ENCODE peak calls at places on chromosomes 3 and 15, in ten cellular contexts. One of them, this sample, is unnamed.
A peak's percentile ranks its signal among the peaks of the same experiment; 100 is the strongest.

GRCh38 chr3:197446713-197447455 is 108.9 kb downstream of the BDH1 start:
- DNase-seq in NAMALWA: no peak
- DNase-seq in MV-4-11: no peak
- DNase-seq in SHP77 treated with DMSO at 0.1 percent for 48 hours: no peak
- DNase-seq in neuronal stem cell: no peak
- DNase-seq in NCI-H1436: no peak
- DNase-seq in putamen: no peak
- DNase-seq in LoVo: no peak
- DNase-seq in ovary: no peak
- DNase-seq in AG20443: no peak
- DNase-seq in this sample: no peak

GRCh38 chr3:129611812-129612349 is 5.4 kb upstream of the PLXND1 start:
- DNase-seq in SHP77 treated with DMSO at 0.1 percent for 48 hours: no peak
- DNase-seq in ovary: no peak
- DNase-seq in AG20443: peak; percentile 80
- DNase-seq in LoVo: no peak
- DNase-seq in NCI-H1436: no peak
- DNase-seq in MV-4-11: no peak
- DNase-seq in putamen: no peak
- DNase-seq in neuronal stem cell: no peak
- DNase-seq in NAMALWA: no peak
- DNase-seq in this sample: peak; percentile 66

GRCh38 chr15:43274136-43274535 is 7.4 kb upstream of the TGM5 start:
- DNase-seq in NAMALWA: no peak
- DNase-seq in SHP77 treated with DMSO at 0.1 percent for 48 hours: no peak
- DNase-seq in AG20443: no peak
- DNase-seq in ovary: no peak
- DNase-seq in NCI-H1436: no peak
- DNase-seq in neuronal stem cell: no peak
- DNase-seq in LoVo: peak; percentile 41
- DNase-seq in MV-4-11: no peak
- DNase-seq in putamen: no peak
- DNase-seq in this sample: no peak

GRCh38 chr3:171506743-171507319 is 46.6 kb upstream of the TNIK start:
- DNase-seq in SHP77 treated with DMSO at 0.1 percent for 48 hours: no peak
- DNase-seq in LoVo: no peak
- DNase-seq in AG20443: no peak
- DNase-seq in MV-4-11: no peak
- DNase-seq in ovary: no peak
- DNase-seq in NAMALWA: no peak
- DNase-seq in NCI-H1436: no peak
- DNase-seq in neuronal stem cell: no peak
- DNase-seq in putamen: no peak
- DNase-seq in this sample: peak; percentile 3

GRCh38 chr3:24242012-24242698 is 252.5 kb downstream of the THRB start:
- DNase-seq in neuronal stem cell: no peak
- DNase-seq in putamen: no peak
- DNase-seq in ovary: no peak
- DNase-seq in NAMALWA: no peak
- DNase-seq in MV-4-11: no peak
- DNase-seq in LoVo: no peak
- DNase-seq in SHP77 treated with DMSO at 0.1 percent for 48 hours: no peak
- DNase-seq in NCI-H1436: no peak
- DNase-seq in AG20443: peak; percentile 82
- DNase-seq in this sample: peak; percentile 79

GRCh38 chr3:44077267-44077666 is 164.4 kb upstream of the TOPAZ1 start:
- DNase-seq in neuronal stem cell: no peak
- DNase-seq in NCI-H1436: no peak
- DNase-seq in AG20443: no peak
- DNase-seq in NAMALWA: peak; percentile 7
- DNase-seq in putamen: no peak
- DNase-seq in SHP77 treated with DMSO at 0.1 percent for 48 hours: no peak
- DNase-seq in ovary: no peak
- DNase-seq in MV-4-11: no peak
- DNase-seq in LoVo: no peak
- DNase-seq in this sample: no peak

GRCh38 chr3:45381168-45381852 is 7.1 kb upstream of the LARS2 start:
- DNase-seq in MV-4-11: no peak
- DNase-seq in neuronal stem cell: no peak
- DNase-seq in AG20443: no peak
- DNase-seq in SHP77 treated with DMSO at 0.1 percent for 48 hours: peak; percentile 58
- DNase-seq in LoVo: no peak
- DNase-seq in NCI-H1436: no peak
- DNase-seq in putamen: no peak
- DNase-seq in NAMALWA: peak; percentile 5
- DNase-seq in ovary: no peak
- DNase-seq in this sample: no peak

GRCh38 chr3:41148446-41148845 is 50.9 kb upstream of the CTNNB1 start:
- DNase-seq in MV-4-11: peak; percentile 14
- DNase-seq in NAMALWA: no peak
- DNase-seq in ovary: no peak
- DNase-seq in neuronal stem cell: no peak
- DNase-seq in AG20443: no peak
- DNase-seq in NCI-H1436: no peak
- DNase-seq in SHP77 treated with DMSO at 0.1 percent for 48 hours: no peak
- DNase-seq in LoVo: no peak
- DNase-seq in putamen: no peak
- DNase-seq in this sample: peak; percentile 42

GRCh38 chr15:92643849-92644815 is 11.4 kb downstream of the FAM174B start:
- DNase-seq in NCI-H1436: no peak
- DNase-seq in LoVo: no peak
- DNase-seq in neuronal stem cell: no peak
- DNase-seq in MV-4-11: no peak
- DNase-seq in ovary: no peak
- DNase-seq in SHP77 treated with DMSO at 0.1 percent for 48 hours: no peak
- DNase-seq in putamen: no peak
- DNase-seq in NAMALWA: no peak
- DNase-seq in AG20443: no peak
- DNase-seq in this sample: no peak

GRCh38 chr3:195751584-195751983 is 30.8 kb downstream of the MUC20 start:
- DNase-seq in MV-4-11: no peak
- DNase-seq in neuronal stem cell: no peak
- DNase-seq in NCI-H1436: peak; percentile 60
- DNase-seq in putamen: no peak
- DNase-seq in SHP77 treated with DMSO at 0.1 percent for 48 hours: no peak
- DNase-seq in LoVo: no peak
- DNase-seq in ovary: no peak
- DNase-seq in AG20443: no peak
- DNase-seq in NAMALWA: no peak
- DNase-seq in this sample: no peak

GRCh38 chr15:88187195-88187594 is 69.3 kb downstream of the NTRK3 start:
- DNase-seq in SHP77 treated with DMSO at 0.1 percent for 48 hours: no peak
- DNase-seq in ovary: no peak
- DNase-seq in NAMALWA: no peak
- DNase-seq in putamen: peak; percentile 31
- DNase-seq in LoVo: peak; percentile 32
- DNase-seq in MV-4-11: no peak
- DNase-seq in AG20443: no peak
- DNase-seq in NCI-H1436: no peak
- DNase-seq in neuronal stem cell: no peak
- DNase-seq in this sample: no peak

GRCh38 chr3:98657429-98657828 is 64.0 kb upstream of the CPOX start:
- DNase-seq in MV-4-11: no peak
- DNase-seq in ovary: no peak
- DNase-seq in LoVo: no peak
- DNase-seq in neuronal stem cell: peak; percentile 9
- DNase-seq in NAMALWA: no peak
- DNase-seq in NCI-H1436: no peak
- DNase-seq in SHP77 treated with DMSO at 0.1 percent for 48 hours: no peak
- DNase-seq in putamen: peak; percentile 4
- DNase-seq in AG20443: no peak
- DNase-seq in this sample: no peak

GRCh38 chr3:128422762-128423524 is 43.7 kb downstream of the DNAJB8 start:
- DNase-seq in SHP77 treated with DMSO at 0.1 percent for 48 hours: no peak
- DNase-seq in LoVo: no peak
- DNase-seq in MV-4-11: no peak
- DNase-seq in NCI-H1436: no peak
- DNase-seq in putamen: no peak
- DNase-seq in ovary: no peak
- DNase-seq in NAMALWA: no peak
- DNase-seq in neuronal stem cell: no peak
- DNase-seq in AG20443: no peak
- DNase-seq in this sample: no peak

GRCh38 chr3:48504051-48504946 is at the start of gene SHISA5:
- DNase-seq in LoVo: peak; percentile 61
- DNase-seq in NAMALWA: peak; percentile 12
- DNase-seq in ovary: peak; percentile 84
- DNase-seq in putamen: peak; percentile 47
- DNase-seq in NCI-H1436: no peak
- DNase-seq in AG20443: peak; percentile 90
- DNase-seq in SHP77 treated with DMSO at 0.1 percent for 48 hours: no peak
- DNase-seq in neuronal stem cell: peak; percentile 46
- DNase-seq in MV-4-11: peak; percentile 5
- DNase-seq in this sample: peak; percentile 66

GRCh38 chr3:190306513-190307163 is 15.6 kb downstream of the CLDN1 start:
- DNase-seq in NCI-H1436: no peak
- DNase-seq in LoVo: no peak
- DNase-seq in AG20443: peak; percentile 17
- DNase-seq in neuronal stem cell: no peak
- DNase-seq in NAMALWA: no peak
- DNase-seq in ovary: peak; percentile 23
- DNase-seq in SHP77 treated with DMSO at 0.1 percent for 48 hours: peak; percentile 76
- DNase-seq in putamen: no peak
- DNase-seq in MV-4-11: no peak
- DNase-seq in this sample: peak; percentile 51

GRCh38 chr3:76986876-76987513 is 52.9 kb upstream of the ROBO2 start:
- DNase-seq in neuronal stem cell: no peak
- DNase-seq in AG20443: no peak
- DNase-seq in putamen: peak; percentile 4
- DNase-seq in MV-4-11: peak; percentile 63
- DNase-seq in NCI-H1436: no peak
- DNase-seq in SHP77 treated with DMSO at 0.1 percent for 48 hours: no peak
- DNase-seq in ovary: no peak
- DNase-seq in NAMALWA: peak; percentile 2
- DNase-seq in LoVo: no peak
- DNase-seq in this sample: no peak

GRCh38 chr15:67884514-67885225 is 44.8 kb upstream of the RNU6-1 start:
- DNase-seq in ovary: peak; percentile 85
- DNase-seq in putamen: peak; percentile 60
- DNase-seq in AG20443: peak; percentile 86
- DNase-seq in MV-4-11: peak; percentile 51
- DNase-seq in neuronal stem cell: peak; percentile 69
- DNase-seq in LoVo: peak; percentile 76
- DNase-seq in SHP77 treated with DMSO at 0.1 percent for 48 hours: peak; percentile 34
- DNase-seq in NCI-H1436: peak; percentile 8
- DNase-seq in NAMALWA: no peak
- DNase-seq in this sample: peak; percentile 76

GRCh38 chr15:70604671-70605070 is 158.7 kb downstream of the UACA start:
- DNase-seq in MV-4-11: no peak
- DNase-seq in NAMALWA: no peak
- DNase-seq in AG20443: peak; percentile 20
- DNase-seq in SHP77 treated with DMSO at 0.1 percent for 48 hours: no peak
- DNase-seq in putamen: no peak
- DNase-seq in LoVo: no peak
- DNase-seq in NCI-H1436: no peak
- DNase-seq in neuronal stem cell: no peak
- DNase-seq in ovary: peak; percentile 30
- DNase-seq in this sample: peak; percentile 36

GRCh38 chr15:23912191-23912590 is 225.1 kb upstream of the NDN start:
- DNase-seq in MV-4-11: no peak
- DNase-seq in LoVo: no peak
- DNase-seq in SHP77 treated with DMSO at 0.1 percent for 48 hours: peak; percentile 84
- DNase-seq in putamen: peak; percentile 40
- DNase-seq in neuronal stem cell: peak; percentile 40
- DNase-seq in NAMALWA: no peak
- DNase-seq in NCI-H1436: no peak
- DNase-seq in ovary: no peak
- DNase-seq in AG20443: no peak
- DNase-seq in this sample: no peak

GRCh38 chr15:57726411-57726810 is 19.9 kb downstream of the POLR2M start:
- DNase-seq in ovary: no peak
- DNase-seq in SHP77 treated with DMSO at 0.1 percent for 48 hours: no peak
- DNase-seq in NAMALWA: no peak
- DNase-seq in MV-4-11: no peak
- DNase-seq in LoVo: no peak
- DNase-seq in neuronal stem cell: no peak
- DNase-seq in NCI-H1436: no peak
- DNase-seq in putamen: no peak
- DNase-seq in AG20443: no peak
- DNase-seq in this sample: no peak

GRCh38 chr3:149466192-149466591 is 8.3 kb upstream of the TM4SF4 start:
- DNase-seq in NAMALWA: no peak
- DNase-seq in putamen: no peak
- DNase-seq in neuronal stem cell: no peak
- DNase-seq in SHP77 treated with DMSO at 0.1 percent for 48 hours: no peak
- DNase-seq in MV-4-11: no peak
- DNase-seq in ovary: peak; percentile 34
- DNase-seq in NCI-H1436: no peak
- DNase-seq in LoVo: no peak
- DNase-seq in AG20443: peak; percentile 88
- DNase-seq in this sample: peak; percentile 85

GRCh38 chr3:9649791-9650521 is 651 bp downstream of the MTMR14 start:
- DNase-seq in LoVo: no peak
- DNase-seq in AG20443: no peak
- DNase-seq in NAMALWA: peak; percentile 59
- DNase-seq in ovary: no peak
- DNase-seq in MV-4-11: peak; percentile 96
- DNase-seq in SHP77 treated with DMSO at 0.1 percent for 48 hours: no peak
- DNase-seq in neuronal stem cell: no peak
- DNase-seq in putamen: no peak
- DNase-seq in NCI-H1436: no peak
- DNase-seq in this sample: no peak

GRCh38 chr3:117303446-117303845 is 593.9 kb downstream of the TUSC7 start:
- DNase-seq in SHP77 treated with DMSO at 0.1 percent for 48 hours: no peak
- DNase-seq in neuronal stem cell: no peak
- DNase-seq in LoVo: no peak
- DNase-seq in NCI-H1436: no peak
- DNase-seq in MV-4-11: no peak
- DNase-seq in putamen: no peak
- DNase-seq in ovary: no peak
- DNase-seq in NAMALWA: no peak
- DNase-seq in AG20443: no peak
- DNase-seq in this sample: peak; percentile 10

GRCh38 chr15:101152914-101153313 is 98.9 kb downstream of the CHSY1 start:
- DNase-seq in ovary: no peak
- DNase-seq in LoVo: no peak
- DNase-seq in NAMALWA: peak; percentile 48
- DNase-seq in SHP77 treated with DMSO at 0.1 percent for 48 hours: no peak
- DNase-seq in NCI-H1436: no peak
- DNase-seq in neuronal stem cell: no peak
- DNase-seq in putamen: no peak
- DNase-seq in AG20443: no peak
- DNase-seq in MV-4-11: no peak
- DNase-seq in this sample: no peak

GRCh38 chr15:67685008-67685599 is 140.2 kb upstream of the SKOR1 start:
- DNase-seq in AG20443: no peak
- DNase-seq in ovary: no peak
- DNase-seq in SHP77 treated with DMSO at 0.1 percent for 48 hours: no peak
- DNase-seq in NCI-H1436: peak; percentile 28
- DNase-seq in neuronal stem cell: peak; percentile 44
- DNase-seq in LoVo: no peak
- DNase-seq in MV-4-11: peak; percentile 25
- DNase-seq in putamen: no peak
- DNase-seq in NAMALWA: peak; percentile 63
- DNase-seq in this sample: peak; percentile 28

GRCh38 chr3:100954990-100955389 is 38.2 kb downstream of the ABI3BP start:
- DNase-seq in SHP77 treated with DMSO at 0.1 percent for 48 hours: no peak
- DNase-seq in neuronal stem cell: no peak
- DNase-seq in putamen: no peak
- DNase-seq in NCI-H1436: no peak
- DNase-seq in LoVo: no peak
- DNase-seq in AG20443: peak; percentile 89
- DNase-seq in ovary: peak; percentile 34
- DNase-seq in NAMALWA: no peak
- DNase-seq in MV-4-11: no peak
- DNase-seq in this sample: peak; percentile 87

GRCh38 chr15:67125589-67126502 is 60.4 kb downstream of the SMAD3 start:
- DNase-seq in AG20443: peak; percentile 94
- DNase-seq in NAMALWA: no peak
- DNase-seq in putamen: no peak
- DNase-seq in ovary: peak; percentile 87
- DNase-seq in LoVo: no peak
- DNase-seq in NCI-H1436: no peak
- DNase-seq in SHP77 treated with DMSO at 0.1 percent for 48 hours: no peak
- DNase-seq in MV-4-11: peak; percentile 60
- DNase-seq in neuronal stem cell: no peak
- DNase-seq in this sample: peak; percentile 98

GRCh38 chr3:197339841-197340520 is 41.6 kb upstream of the DLG1 start:
- DNase-seq in MV-4-11: no peak
- DNase-seq in NAMALWA: no peak
- DNase-seq in neuronal stem cell: no peak
- DNase-seq in NCI-H1436: no peak
- DNase-seq in ovary: no peak
- DNase-seq in putamen: no peak
- DNase-seq in SHP77 treated with DMSO at 0.1 percent for 48 hours: no peak
- DNase-seq in LoVo: peak; percentile 35
- DNase-seq in AG20443: peak; percentile 85
- DNase-seq in this sample: peak; percentile 81

This sample was measured in astrocyte of the spinal cord.